ENCODE peak calls at places on chromosomes 12 and 14, in eight cellular contexts. One of them, this sample, is unnamed.

GRCh38 chr12:104792570-104792969 is 165.5 kb downstream of the SLC41A2 start:
- DNase-seq in right cardiac atrium: peak
- DNase-seq in left ventricle myocardium inferior: no peak
- DNase-seq in thoracic aorta: peak
- DNase-seq in astrocyte: peak
- DNase-seq in PC-9: peak
- DNase-seq in WERI-Rb-1: no peak
- DNase-seq in naive thymus-derived CD4-positive, alpha-beta T cell: no peak
- DNase-seq in this sample: no peak

GRCh38 chr14:105275267-105275946 is 25.4 kb downstream of the BRF1 start:
- DNase-seq in right cardiac atrium: peak
- DNase-seq in left ventricle myocardium inferior: no peak
- DNase-seq in thoracic aorta: no peak
- DNase-seq in astrocyte: peak
- DNase-seq in PC-9: no peak
- DNase-seq in WERI-Rb-1: no peak
- DNase-seq in naive thymus-derived CD4-positive, alpha-beta T cell: no peak
- DNase-seq in this sample: no peak

GRCh38 chr12:28017126-28017872 is 44.8 kb upstream of the PTHLH start:
- DNase-seq in right cardiac atrium: no peak
- DNase-seq in left ventricle myocardium inferior: no peak
- DNase-seq in thoracic aorta: no peak
- DNase-seq in astrocyte: no peak
- DNase-seq in PC-9: no peak
- DNase-seq in WERI-Rb-1: no peak
- DNase-seq in naive thymus-derived CD4-positive, alpha-beta T cell: no peak
- DNase-seq in this sample: no peak

GRCh38 chr12:93192878-93193277 is 184.8 kb upstream of the NUDT4 start:
- DNase-seq in right cardiac atrium: no peak
- DNase-seq in left ventricle myocardium inferior: no peak
- DNase-seq in thoracic aorta: no peak
- DNase-seq in astrocyte: no peak
- DNase-seq in PC-9: no peak
- DNase-seq in WERI-Rb-1: no peak
- DNase-seq in naive thymus-derived CD4-positive, alpha-beta T cell: no peak
- DNase-seq in this sample: no peak

GRCh38 chr12:45439039-45439438 is 223.1 kb downstream of the ANO6 start:
- DNase-seq in right cardiac atrium: no peak
- DNase-seq in left ventricle myocardium inferior: no peak
- DNase-seq in thoracic aorta: no peak
- DNase-seq in astrocyte: peak
- DNase-seq in PC-9: peak
- DNase-seq in WERI-Rb-1: no peak
- DNase-seq in naive thymus-derived CD4-positive, alpha-beta T cell: no peak
- DNase-seq in this sample: no peak

GRCh38 chr12:2960432-2960956 is 1.3 kb downstream of the TEAD4 start:
- DNase-seq in right cardiac atrium: no peak
- DNase-seq in left ventricle myocardium inferior: no peak
- DNase-seq in thoracic aorta: no peak
- DNase-seq in astrocyte: peak
- DNase-seq in PC-9: peak
- DNase-seq in WERI-Rb-1: no peak
- DNase-seq in naive thymus-derived CD4-positive, alpha-beta T cell: peak
- DNase-seq in this sample: no peak

GRCh38 chr12:45966486-45966885 is 23.9 kb downstream of the SCAF11 start:
- DNase-seq in right cardiac atrium: no peak
- DNase-seq in left ventricle myocardium inferior: no peak
- DNase-seq in thoracic aorta: no peak
- DNase-seq in astrocyte: peak
- DNase-seq in PC-9: no peak
- DNase-seq in WERI-Rb-1: no peak
- DNase-seq in naive thymus-derived CD4-positive, alpha-beta T cell: no peak
- DNase-seq in this sample: no peak

GRCh38 chr12:84341467-84342193 is 571.0 kb downstream of the SLC6A15 start:
- DNase-seq in right cardiac atrium: no peak
- DNase-seq in left ventricle myocardium inferior: no peak
- DNase-seq in thoracic aorta: no peak
- DNase-seq in astrocyte: no peak
- DNase-seq in PC-9: no peak
- DNase-seq in WERI-Rb-1: no peak
- DNase-seq in naive thymus-derived CD4-positive, alpha-beta T cell: no peak
- DNase-seq in this sample: no peak

GRCh38 chr12:92275443-92276154 is 130.0 kb upstream of the BTG1 start:
- DNase-seq in right cardiac atrium: no peak
- DNase-seq in left ventricle myocardium inferior: no peak
- DNase-seq in thoracic aorta: no peak
- DNase-seq in astrocyte: no peak
- DNase-seq in PC-9: no peak
- DNase-seq in WERI-Rb-1: no peak
- DNase-seq in naive thymus-derived CD4-positive, alpha-beta T cell: no peak
- DNase-seq in this sample: no peak

GRCh38 chr12:123822804-123823203 is 60.7 kb downstream of the DNAH10 start:
- DNase-seq in right cardiac atrium: no peak
- DNase-seq in left ventricle myocardium inferior: no peak
- DNase-seq in thoracic aorta: no peak
- DNase-seq in astrocyte: no peak
- DNase-seq in PC-9: no peak
- DNase-seq in WERI-Rb-1: no peak
- DNase-seq in naive thymus-derived CD4-positive, alpha-beta T cell: no peak
- DNase-seq in this sample: no peak

GRCh38 chr12:115599251-115599811 is 678.2 kb downstream of the MED13L start:
- DNase-seq in right cardiac atrium: peak
- DNase-seq in left ventricle myocardium inferior: peak
- DNase-seq in thoracic aorta: no peak
- DNase-seq in astrocyte: peak
- DNase-seq in PC-9: no peak
- DNase-seq in WERI-Rb-1: no peak
- DNase-seq in naive thymus-derived CD4-positive, alpha-beta T cell: no peak
- DNase-seq in this sample: no peak

GRCh38 chr14:52080817-52081755 is 12.2 kb upstream of the NID2 start:
- DNase-seq in right cardiac atrium: peak
- DNase-seq in left ventricle myocardium inferior: no peak
- DNase-seq in thoracic aorta: no peak
- DNase-seq in astrocyte: peak
- DNase-seq in PC-9: peak
- DNase-seq in WERI-Rb-1: no peak
- DNase-seq in naive thymus-derived CD4-positive, alpha-beta T cell: no peak
- DNase-seq in this sample: no peak

GRCh38 chr12:69527506-69528272 is 57.5 kb downstream of the FRS2 start:
- DNase-seq in right cardiac atrium: no peak
- DNase-seq in left ventricle myocardium inferior: no peak
- DNase-seq in thoracic aorta: no peak
- DNase-seq in astrocyte: peak
- DNase-seq in PC-9: peak
- DNase-seq in WERI-Rb-1: no peak
- DNase-seq in naive thymus-derived CD4-positive, alpha-beta T cell: no peak
- DNase-seq in this sample: no peak

GRCh38 chr14:95935228-95935822 is 58.7 kb downstream of the TUNAR start:
- DNase-seq in right cardiac atrium: no peak
- DNase-seq in left ventricle myocardium inferior: no peak
- DNase-seq in thoracic aorta: no peak
- DNase-seq in astrocyte: peak
- DNase-seq in PC-9: no peak
- DNase-seq in WERI-Rb-1: no peak
- DNase-seq in naive thymus-derived CD4-positive, alpha-beta T cell: no peak
- DNase-seq in this sample: peak

GRCh38 chr12:40342010-40342409 is 117.2 kb downstream of the LRRK2 start:
- DNase-seq in right cardiac atrium: no peak
- DNase-seq in left ventricle myocardium inferior: no peak
- DNase-seq in thoracic aorta: no peak
- DNase-seq in astrocyte: no peak
- DNase-seq in PC-9: no peak
- DNase-seq in WERI-Rb-1: no peak
- DNase-seq in naive thymus-derived CD4-positive, alpha-beta T cell: no peak
- DNase-seq in this sample: no peak

GRCh38 chr12:120598674-120599463 is 17.7 kb upstream of the POP5 start:
- DNase-seq in right cardiac atrium: no peak
- DNase-seq in left ventricle myocardium inferior: no peak
- DNase-seq in thoracic aorta: no peak
- DNase-seq in astrocyte: peak
- DNase-seq in PC-9: peak
- DNase-seq in WERI-Rb-1: no peak
- DNase-seq in naive thymus-derived CD4-positive, alpha-beta T cell: no peak
- DNase-seq in this sample: no peak

GRCh38 chr14:72982146-72982708 is 44.7 kb downstream of the ZFYVE1 start:
- DNase-seq in right cardiac atrium: no peak
- DNase-seq in left ventricle myocardium inferior: no peak
- DNase-seq in thoracic aorta: no peak
- DNase-seq in astrocyte: peak
- DNase-seq in PC-9: no peak
- DNase-seq in WERI-Rb-1: no peak
- DNase-seq in naive thymus-derived CD4-positive, alpha-beta T cell: no peak
- DNase-seq in this sample: no peak

GRCh38 chr12:112664569-112664968 is 127.0 kb upstream of the RPH3A start:
- DNase-seq in right cardiac atrium: no peak
- DNase-seq in left ventricle myocardium inferior: no peak
- DNase-seq in thoracic aorta: no peak
- DNase-seq in astrocyte: no peak
- DNase-seq in PC-9: no peak
- DNase-seq in WERI-Rb-1: no peak
- DNase-seq in naive thymus-derived CD4-positive, alpha-beta T cell: no peak
- DNase-seq in this sample: peak

GRCh38 chr12:25394025-25394424 is 143.3 kb upstream of the KRAS start:
- DNase-seq in right cardiac atrium: no peak
- DNase-seq in left ventricle myocardium inferior: no peak
- DNase-seq in thoracic aorta: no peak
- DNase-seq in astrocyte: no peak
- DNase-seq in PC-9: no peak
- DNase-seq in WERI-Rb-1: no peak
- DNase-seq in naive thymus-derived CD4-positive, alpha-beta T cell: no peak
- DNase-seq in this sample: no peak

GRCh38 chr14:79724934-79725717 is 486.2 kb downstream of the DIO2 start:
- DNase-seq in right cardiac atrium: no peak
- DNase-seq in left ventricle myocardium inferior: no peak
- DNase-seq in thoracic aorta: no peak
- DNase-seq in astrocyte: no peak
- DNase-seq in PC-9: no peak
- DNase-seq in WERI-Rb-1: no peak
- DNase-seq in naive thymus-derived CD4-positive, alpha-beta T cell: no peak
- DNase-seq in this sample: no peak

GRCh38 chr12:113136128-113136989 is 798 bp upstream of the RASAL1 start:
- DNase-seq in right cardiac atrium: no peak
- DNase-seq in left ventricle myocardium inferior: no peak
- DNase-seq in thoracic aorta: no peak
- DNase-seq in astrocyte: no peak
- DNase-seq in PC-9: no peak
- DNase-seq in WERI-Rb-1: no peak
- DNase-seq in naive thymus-derived CD4-positive, alpha-beta T cell: peak
- DNase-seq in this sample: peak

GRCh38 chr12:49882248-49882850 is 21.4 kb downstream of the FAIM2 start:
- DNase-seq in right cardiac atrium: no peak
- DNase-seq in left ventricle myocardium inferior: no peak
- DNase-seq in thoracic aorta: no peak
- DNase-seq in astrocyte: no peak
- DNase-seq in PC-9: no peak
- DNase-seq in WERI-Rb-1: peak
- DNase-seq in naive thymus-derived CD4-positive, alpha-beta T cell: no peak
- DNase-seq in this sample: no peak

GRCh38 chr14:35829449-35829848 is 3.3 kb downstream of the BRMS1L start:
- DNase-seq in right cardiac atrium: no peak
- DNase-seq in left ventricle myocardium inferior: no peak
- DNase-seq in thoracic aorta: no peak
- DNase-seq in astrocyte: peak
- DNase-seq in PC-9: no peak
- DNase-seq in WERI-Rb-1: no peak
- DNase-seq in naive thymus-derived CD4-positive, alpha-beta T cell: no peak
- DNase-seq in this sample: no peak

GRCh38 chr14:49653508-49653907 is 18.5 kb upstream of the DNAAF2 start:
- DNase-seq in right cardiac atrium: no peak
- DNase-seq in left ventricle myocardium inferior: no peak
- DNase-seq in thoracic aorta: no peak
- DNase-seq in astrocyte: no peak
- DNase-seq in PC-9: no peak
- DNase-seq in WERI-Rb-1: no peak
- DNase-seq in naive thymus-derived CD4-positive, alpha-beta T cell: no peak
- DNase-seq in this sample: no peak

GRCh38 chr12:132497514-132498405 is 7.8 kb downstream of the FBRSL1 start:
- DNase-seq in right cardiac atrium: no peak
- DNase-seq in left ventricle myocardium inferior: no peak
- DNase-seq in thoracic aorta: no peak
- DNase-seq in astrocyte: no peak
- DNase-seq in PC-9: no peak
- DNase-seq in WERI-Rb-1: no peak
- DNase-seq in naive thymus-derived CD4-positive, alpha-beta T cell: no peak
- DNase-seq in this sample: no peak
- H3K27ac ChIP-seq in right cardiac atrium: no peak
- H3K27ac ChIP-seq in left ventricle myocardium inferior: no peak
- H3K27ac ChIP-seq in thoracic aorta: no peak
- H3K27ac ChIP-seq in astrocyte: no peak
- H3K27ac ChIP-seq in PC-9: no peak
- H3K27ac ChIP-seq in WERI-Rb-1: peak
- H3K27ac ChIP-seq in naive thymus-derived CD4-positive, alpha-beta T cell: no peak
- H3K27ac ChIP-seq in this sample: no peak

GRCh38 chr12:57894577-57895292 is 46.6 kb upstream of the ATP23 start:
- DNase-seq in right cardiac atrium: no peak
- DNase-seq in left ventricle myocardium inferior: no peak
- DNase-seq in thoracic aorta: no peak
- DNase-seq in astrocyte: no peak
- DNase-seq in PC-9: no peak
- DNase-seq in WERI-Rb-1: peak
- DNase-seq in naive thymus-derived CD4-positive, alpha-beta T cell: no peak
- DNase-seq in this sample: no peak
- H3K27ac ChIP-seq in right cardiac atrium: peak
- H3K27ac ChIP-seq in left ventricle myocardium inferior: peak
- H3K27ac ChIP-seq in thoracic aorta: peak
- H3K27ac ChIP-seq in astrocyte: peak
- H3K27ac ChIP-seq in PC-9: no peak
- H3K27ac ChIP-seq in WERI-Rb-1: no peak
- H3K27ac ChIP-seq in naive thymus-derived CD4-positive, alpha-beta T cell: no peak
- H3K27ac ChIP-seq in this sample: peak

GRCh38 chr14:24978862-24979724 is 70.9 kb downstream of the STXBP6 start:
- DNase-seq in right cardiac atrium: no peak
- DNase-seq in left ventricle myocardium inferior: no peak
- DNase-seq in thoracic aorta: no peak
- DNase-seq in astrocyte: peak
- DNase-seq in PC-9: no peak
- DNase-seq in WERI-Rb-1: no peak
- DNase-seq in naive thymus-derived CD4-positive, alpha-beta T cell: no peak
- DNase-seq in this sample: no peak
- H3K27ac ChIP-seq in right cardiac atrium: no peak
- H3K27ac ChIP-seq in left ventricle myocardium inferior: no peak
- H3K27ac ChIP-seq in thoracic aorta: no peak
- H3K27ac ChIP-seq in astrocyte: no peak
- H3K27ac ChIP-seq in PC-9: no peak
- H3K27ac ChIP-seq in WERI-Rb-1: no peak
- H3K27ac ChIP-seq in naive thymus-derived CD4-positive, alpha-beta T cell: no peak
- H3K27ac ChIP-seq in this sample: no peak

DNA sequence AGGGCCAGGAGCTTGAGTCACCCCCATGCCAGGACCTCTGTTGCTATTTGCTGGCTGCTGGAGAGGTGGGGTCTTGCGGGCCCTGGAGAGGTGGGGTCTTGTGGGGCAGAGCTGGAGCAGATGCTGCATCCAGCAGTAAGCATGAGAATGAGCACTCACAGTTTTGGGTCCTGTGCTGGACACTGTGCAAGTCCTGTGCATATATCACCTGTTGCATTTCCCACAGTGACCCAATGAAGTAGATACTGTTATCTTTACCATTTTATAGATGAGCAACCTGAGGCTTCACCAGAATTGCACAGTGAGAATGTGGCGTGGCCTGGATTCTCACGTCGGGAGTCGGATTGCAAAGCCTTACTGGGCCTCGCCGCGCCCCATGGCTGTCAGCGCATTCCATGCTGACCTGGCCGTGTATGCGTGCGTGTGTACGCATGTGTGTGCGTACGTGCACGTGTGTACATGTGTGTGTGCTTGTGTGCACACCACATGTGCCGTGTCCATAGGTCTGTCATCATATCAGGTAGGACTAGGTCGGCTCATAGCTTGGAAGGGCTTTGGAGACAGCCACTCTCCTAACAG is 12.0 kb downstream of the COA8 start:
- DNase-seq in right cardiac atrium: no peak
- DNase-seq in left ventricle myocardium inferior: no peak
- DNase-seq in thoracic aorta: no peak
- DNase-seq in astrocyte: no peak
- DNase-seq in PC-9: peak
- DNase-seq in WERI-Rb-1: no peak
- DNase-seq in naive thymus-derived CD4-positive, alpha-beta T cell: no peak
- DNase-seq in this sample: no peak
- H3K27ac ChIP-seq in right cardiac atrium: no peak
- H3K27ac ChIP-seq in left ventricle myocardium inferior: peak
- H3K27ac ChIP-seq in thoracic aorta: peak
- H3K27ac ChIP-seq in astrocyte: no peak
- H3K27ac ChIP-seq in PC-9: no peak
- H3K27ac ChIP-seq in WERI-Rb-1: no peak
- H3K27ac ChIP-seq in naive thymus-derived CD4-positive, alpha-beta T cell: no peak
- H3K27ac ChIP-seq in this sample: no peak

This sample was measured in CD4-positive, alpha-beta memory T cell.